ENCODE peak calls at places on chromosomes 7 and 10, in nine cellular contexts. I, M, V, L, K, A, R, G and W are unnamed samples.

GRCh38 chr7:133024604-133025003 is 57.3 kb downstream of the CHCHD3 start:
- DNase-seq in R (no peak), L (no peak), M (no peak), V (no peak), A (no peak), G (no peak), K (no peak), I (no peak), W (no peak)

GRCh38 chr10:109956454-109957091 is 33.3 kb upstream of the XPNPEP1 start:
- DNase-seq in V (no peak), R (no peak), K (no peak), I (no peak), L (no peak), A (peak), G (no peak), M (peak), W (peak)

GRCh38 chr7:1948887-1949680 is 279.0 kb downstream of the ELFN1 start:
- DNase-seq in A (no peak), G (no peak), I (no peak), L (no peak), K (no peak), M (no peak), R (no peak), V (no peak), W (no peak)

GRCh38 chr10:77456414-77456813 is 181.2 kb downstream of the KCNMA1 start:
- DNase-seq in M (no peak), R (no peak), V (no peak), L (no peak), K (peak), A (no peak), I (no peak), G (no peak), W (no peak)

GRCh38 chr7:22896917-22897316 is 74.3 kb upstream of the TOMM7 start:
- DNase-seq in K (no peak), R (no peak), M (no peak), A (no peak), L (no peak), V (no peak), I (no peak), G (no peak), W (no peak)

GRCh38 chr7:129943352-129943751 is 9.4 kb downstream of the UBE2H start:
- DNase-seq in I (no peak), M (no peak), K (no peak), G (no peak), R (no peak), A (no peak), L (no peak), V (no peak), W (peak)

GRCh38 chr7:130273081-130273699 is 6.5 kb downstream of the CPA2 start:
- DNase-seq in R (no peak), K (no peak), G (no peak), A (no peak), M (no peak), L (peak), I (no peak), V (no peak), W (peak)

GRCh38 chr7:15874774-15875173 is 188.3 kb upstream of the MEOX2 start:
- DNase-seq in V (no peak), A (no peak), I (no peak), G (no peak), L (no peak), K (no peak), R (no peak), M (no peak), W (no peak)

GRCh38 chr10:26733750-26734568 is 36.5 kb downstream of the PDSS1 start:
- DNase-seq in A (no peak), K (peak), V (no peak), M (no peak), L (peak), G (no peak), I (no peak), R (no peak), W (no peak)

GRCh38 chr7:137978464-137979237 is 23.2 kb downstream of the CREB3L2 start:
- DNase-seq in R (peak), A (no peak), V (peak), M (peak), G (peak), K (peak), L (no peak), I (peak), W (no peak)

GRCh38 chr10:71767420-71768035 is 5.8 kb downstream of the VSIR start:
- DNase-seq in I (peak), M (peak), K (peak), A (no peak), G (peak), V (no peak), L (no peak), R (peak), W (peak)

GRCh38 chr10:3402334-3402733 is 229.8 kb upstream of the PITRM1 start:
- DNase-seq in M (no peak), K (no peak), I (no peak), L (no peak), A (no peak), V (no peak), R (no peak), G (no peak), W (no peak)

GRCh38 chr10:59387951-59388431 is 25.6 kb upstream of the FAM13C start:
- DNase-seq in K (no peak), L (no peak), A (no peak), I (peak), R (no peak), M (peak), G (no peak), V (no peak), W (no peak)

GRCh38 chr7:129262333-129262732 is 37.5 kb downstream of the AHCYL2 start:
- DNase-seq in M (no peak), G (no peak), A (peak), L (no peak), R (no peak), K (no peak), V (no peak), I (no peak), W (no peak)

GRCh38 chr7:139918488-139918887 is 89.4 kb downstream of the TBXAS1 start:
- DNase-seq in I (no peak), V (peak), L (no peak), R (no peak), A (no peak), K (no peak), G (peak), M (no peak), W (peak)

GRCh38 chr7:151925446-151926335 is 30.6 kb upstream of the GALNTL5 start:
- DNase-seq in V (peak), G (peak), R (no peak), I (no peak), M (no peak), L (peak), A (peak), K (peak), W (peak)

GRCh38 chr7:54076619-54077018 is 465.6 kb upstream of the VSTM2A start:
- DNase-seq in G (no peak), V (no peak), K (no peak), A (no peak), R (no peak), M (no peak), I (no peak), L (no peak), W (no peak)
- TF ChIP-seq CTCF in G (no peak), V (no peak), K (no peak), A (no peak), R (no peak), M (no peak), I (no peak), L (no peak), W (no peak)

GRCh38 chr7:65979583-65980477 is 2.2 kb downstream of the GUSB start:
- DNase-seq in G (no peak), R (no peak), K (no peak), I (no peak), L (no peak), V (no peak), A (no peak), M (no peak), W (no peak)
- H3K4me3 ChIP-seq in G (peak), R (no peak), K (no peak), I (no peak), L (no peak), V (no peak), A (no peak), M (no peak), W (no peak)

GRCh38 chr10:60549686-60550085 is 160.0 kb upstream of the ANK3 start:
- DNase-seq in I (no peak), K (no peak), V (no peak), A (peak), L (no peak), R (no peak), G (no peak), M (peak), W (no peak)
- TF ChIP-seq CTCF in I (peak), K (peak), V (no peak), A (peak), L (no peak), R (peak), G (peak), M (peak), W (no peak)

DNA sequence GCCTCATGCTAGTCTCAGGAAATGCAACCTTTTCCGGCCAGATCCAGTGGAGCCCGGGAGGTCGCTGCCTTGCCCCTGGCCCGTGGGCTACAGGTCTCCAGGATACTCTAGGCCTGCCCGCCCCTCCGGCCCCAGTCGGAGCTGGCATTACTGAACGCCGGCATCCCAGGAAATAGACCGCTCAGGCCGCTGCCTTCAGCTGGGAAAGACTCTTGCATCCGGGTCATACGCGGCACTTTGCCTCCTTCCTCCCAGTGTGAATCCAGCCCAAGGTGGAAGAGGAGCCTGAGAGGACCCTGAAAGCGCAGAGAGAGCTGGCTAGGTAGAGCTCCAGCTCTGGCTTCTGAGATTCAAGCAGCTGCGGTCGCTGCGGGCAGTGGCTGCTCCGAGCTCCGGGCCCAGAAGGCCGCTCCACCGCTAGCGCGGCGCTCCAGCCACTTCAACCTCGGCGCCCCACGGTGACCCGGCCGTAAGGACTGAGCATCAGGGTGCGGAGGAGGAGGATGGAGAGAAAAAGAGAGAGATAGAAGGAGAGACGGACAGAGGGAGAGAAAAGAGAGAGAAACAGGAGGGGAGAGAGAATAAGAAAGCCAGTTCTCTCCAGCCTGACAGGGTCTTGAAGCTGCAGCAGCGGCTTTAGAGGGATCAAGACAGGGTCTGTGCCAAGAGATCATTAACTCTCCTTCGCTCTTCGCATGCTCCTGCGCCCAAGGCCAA is 1.7 kb upstream of the HOXA10 start:
- DNase-seq in V (peak), A (no peak), I (no peak), L (no peak), G (no peak), R (peak), K (peak), M (no peak), W (no peak)
- H3K4me3 ChIP-seq in V (peak), A (no peak), I (peak), L (peak), G (no peak), R (no peak), K (peak), M (no peak), W (no peak)

GRCh38 chr7:95476072-95476845 is 9.5 kb upstream of the ASB4 start:
- DNase-seq in M (peak), A (no peak), L (no peak), V (no peak), R (no peak), G (no peak), I (no peak), K (no peak), W (no peak)

GRCh38 chr7:95481768-95482167 is 4.0 kb upstream of the ASB4 start:
- DNase-seq in M (no peak), K (no peak), I (no peak), V (no peak), A (no peak), L (no peak), G (no peak), R (no peak), W (no peak)

GRCh38 chr7:95476904-95477594 is 8.7 kb upstream of the ASB4 start:
- DNase-seq in V (peak), M (peak), A (peak), I (no peak), K (peak), R (peak), G (peak), L (peak), W (peak)

GRCh38 chr7:95479992-95480624 is 5.6 kb upstream of the ASB4 start:
- DNase-seq in L (no peak), M (no peak), K (no peak), V (no peak), G (no peak), A (peak), R (no peak), I (no peak), W (no peak)

GRCh38 chr7:95478139-95479037 is 7.4 kb upstream of the ASB4 start:
- DNase-seq in A (no peak), V (no peak), I (no peak), M (peak), K (peak), L (no peak), R (no peak), G (no peak), W (peak)
- TF ChIP-seq CTCF in A (no peak), V (no peak), I (peak), M (peak), K (peak), L (no peak), R (no peak), G (peak), W (no peak)